ENCODE peak calls at places on chromosomes 7 and 10, in six cellular contexts. A is astrocyte, W is ovary, K is mesenchymal stem cell, B is tibial artery, O is right cardiac atrium. H is an unnamed sample.

GRCh38 chr10:7561216-7561893 is 105.4 kb downstream of the ITIH5 start:
- DNase-seq in A (peak; percentile 35), W (peak; percentile 68), K (no peak), B (peak; percentile 82), O (peak; percentile 92), H (peak; percentile 5)

GRCh38 chr7:125563964-125564529 is 634.4 kb upstream of the POT1 start:
- DNase-seq in A (no peak), W (no peak), K (no peak), B (no peak), O (no peak), H (no peak)

GRCh38 chr7:150997075-150997511 is 6.3 kb downstream of the NOS3 start:
- DNase-seq in A (no peak), W (no peak), K (no peak), B (no peak), O (peak; percentile 28), H (no peak)

GRCh38 chr10:88472540-88472939 is 110.6 kb downstream of the RNLS start:
- DNase-seq in A (no peak), W (no peak), K (no peak), B (no peak), O (no peak), H (no peak)

GRCh38 chr7:137073571-137074325 is 205.3 kb downstream of the CHRM2 start:
- DNase-seq in A (peak; percentile 75), W (no peak), K (peak; percentile 72), B (no peak), O (no peak), H (no peak)

GRCh38 chr10:18618995-18619394 is 32.4 kb downstream of the NSUN6 start:
- DNase-seq in A (peak; percentile 64), W (no peak), K (no peak), B (no peak), O (no peak), H (no peak)

GRCh38 chr7:116139007-116139406 is 71.3 kb upstream of the TES start:
- DNase-seq in A (peak; percentile 46), W (no peak), K (no peak), B (no peak), O (no peak), H (no peak)

GRCh38 chr10:132627736-132628512 is 90.3 kb downstream of the INPP5A start:
- DNase-seq in A (peak; percentile 56), W (no peak), K (peak; percentile 91), B (peak; percentile 88), O (peak; percentile 81), H (peak; percentile 23)

GRCh38 chr7:155066417-155066950 is 3.6 kb upstream of the HTR5A start:
- DNase-seq in A (peak; percentile 52), W (no peak), K (no peak), B (no peak), O (no peak), H (peak; percentile 15)

GRCh38 chr10:88990528-88991160 is at the start of gene FAS:
- DNase-seq in A (peak; percentile 45), W (peak; percentile 77), K (peak; percentile 78), B (peak; percentile 90), O (peak; percentile 90), H (peak; percentile 91)

GRCh38 chr10:57314046-57314445 is 953.0 kb upstream of the ZWINT start:
- DNase-seq in A (no peak), W (no peak), K (no peak), B (no peak), O (no peak), H (no peak)

GRCh38 chr7:101595246-101595645 is 33.9 kb downstream of the MYL10 start:
- DNase-seq in A (no peak), W (no peak), K (no peak), B (no peak), O (no peak), H (no peak)

GRCh38 chr10:72126184-72126871 is 38.0 kb upstream of the SPOCK2 start:
- DNase-seq in A (peak; percentile 36), W (no peak), K (peak; percentile 63), B (no peak), O (no peak), H (no peak)

GRCh38 chr7:69732203-69732602 is 133.9 kb downstream of the AUTS2 start:
- DNase-seq in A (peak; percentile 53), W (no peak), K (no peak), B (no peak), O (no peak), H (no peak)

GRCh38 chr10:33666686-33667480 is 332.4 kb upstream of the NRP1 start:
- DNase-seq in A (peak; percentile 52), W (no peak), K (no peak), B (no peak), O (no peak), H (no peak)

GRCh38 chr10:11082551-11082950 is 64.9 kb downstream of the CELF2 start:
- DNase-seq in A (no peak), W (no peak), K (no peak), B (no peak), O (no peak), H (no peak)

GRCh38 chr10:13213163-13213562 is 21.0 kb downstream of the UCMA start:
- DNase-seq in A (no peak), W (no peak), K (no peak), B (peak; percentile 9), O (no peak), H (no peak)

GRCh38 chr10:98316661-98317060 is 48.7 kb upstream of the LOXL4 start:
- DNase-seq in A (peak; percentile 50), W (no peak), K (peak; percentile 86), B (no peak), O (no peak), H (no peak)

GRCh38 chr10:80187465-80188409 is 17.6 kb downstream of the ANXA11 start:
- DNase-seq in A (no peak), W (no peak), K (no peak), B (no peak), O (peak; percentile 74), H (no peak)

DNA sequence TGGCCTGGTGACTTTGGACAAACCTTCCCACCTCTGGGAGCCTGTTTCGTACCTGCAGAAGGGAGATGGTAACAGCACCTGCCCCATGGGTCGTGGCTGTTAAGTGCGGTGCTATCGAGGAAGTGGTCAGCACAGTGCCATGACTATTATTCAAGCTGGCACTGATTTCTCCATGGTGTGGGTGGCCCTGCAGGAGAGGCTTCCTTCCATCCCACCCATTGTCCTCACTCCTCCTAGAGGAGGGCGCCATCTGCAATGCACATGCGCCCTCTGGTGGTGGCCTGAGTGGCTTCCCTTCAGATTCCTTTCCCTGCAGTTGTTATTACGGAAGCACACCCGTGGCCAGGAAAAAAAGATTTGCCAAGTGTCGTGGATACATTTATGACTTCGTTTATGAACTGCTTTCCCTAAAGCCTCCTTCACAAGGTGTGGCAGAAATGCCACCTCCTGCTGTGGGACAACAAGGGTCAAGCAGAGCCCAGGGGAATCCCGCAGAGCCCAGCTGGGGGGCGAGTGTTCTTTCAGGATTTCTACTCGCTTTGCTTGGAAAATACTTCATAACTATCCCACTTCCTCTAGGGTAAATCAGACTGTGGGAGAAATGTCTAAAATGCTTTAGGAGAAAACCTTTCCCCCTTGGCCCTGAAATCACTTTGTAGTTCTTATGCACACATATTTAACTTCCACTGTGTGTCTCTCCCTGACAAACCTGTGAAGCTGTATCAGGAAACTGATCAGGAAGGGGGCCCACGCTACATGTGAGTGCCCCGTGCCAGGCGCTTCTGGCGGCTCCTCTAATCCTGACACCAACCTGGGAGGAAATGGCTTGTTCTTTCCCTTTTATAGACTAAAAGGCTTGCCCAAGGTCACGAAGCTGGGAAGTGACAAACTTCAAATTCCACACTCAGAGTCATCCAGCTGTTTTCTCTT is 98.0 kb upstream of the ANLN start:
- DNase-seq in A (peak; percentile 56), W (peak; percentile 89), K (peak; percentile 83), B (peak; percentile 91), O (peak; percentile 95), H (peak; percentile 82)
- H3K4me3 ChIP-seq in A (peak overlapping the region; percentile 58), W (peak overlapping the region; percentile 40), K (peak overlapping the region; percentile 74), B (peak overlapping the region; percentile 43), O (peak overlapping the region; percentile 48), H (no peak overlapping the region)

GRCh38 chr7:152025077-152025936 is at the start of gene GALNT11:
- DNase-seq in A (peak; percentile 61), W (peak; percentile 90), K (peak; percentile 85), B (peak; percentile 91), O (peak; percentile 96), H (peak; percentile 91)

GRCh38 chr7:152030561-152030960 is 5.1 kb downstream of the GALNT11 start:
- DNase-seq in A (no peak), W (no peak), K (no peak), B (no peak), O (no peak), H (no peak)

DNA sequence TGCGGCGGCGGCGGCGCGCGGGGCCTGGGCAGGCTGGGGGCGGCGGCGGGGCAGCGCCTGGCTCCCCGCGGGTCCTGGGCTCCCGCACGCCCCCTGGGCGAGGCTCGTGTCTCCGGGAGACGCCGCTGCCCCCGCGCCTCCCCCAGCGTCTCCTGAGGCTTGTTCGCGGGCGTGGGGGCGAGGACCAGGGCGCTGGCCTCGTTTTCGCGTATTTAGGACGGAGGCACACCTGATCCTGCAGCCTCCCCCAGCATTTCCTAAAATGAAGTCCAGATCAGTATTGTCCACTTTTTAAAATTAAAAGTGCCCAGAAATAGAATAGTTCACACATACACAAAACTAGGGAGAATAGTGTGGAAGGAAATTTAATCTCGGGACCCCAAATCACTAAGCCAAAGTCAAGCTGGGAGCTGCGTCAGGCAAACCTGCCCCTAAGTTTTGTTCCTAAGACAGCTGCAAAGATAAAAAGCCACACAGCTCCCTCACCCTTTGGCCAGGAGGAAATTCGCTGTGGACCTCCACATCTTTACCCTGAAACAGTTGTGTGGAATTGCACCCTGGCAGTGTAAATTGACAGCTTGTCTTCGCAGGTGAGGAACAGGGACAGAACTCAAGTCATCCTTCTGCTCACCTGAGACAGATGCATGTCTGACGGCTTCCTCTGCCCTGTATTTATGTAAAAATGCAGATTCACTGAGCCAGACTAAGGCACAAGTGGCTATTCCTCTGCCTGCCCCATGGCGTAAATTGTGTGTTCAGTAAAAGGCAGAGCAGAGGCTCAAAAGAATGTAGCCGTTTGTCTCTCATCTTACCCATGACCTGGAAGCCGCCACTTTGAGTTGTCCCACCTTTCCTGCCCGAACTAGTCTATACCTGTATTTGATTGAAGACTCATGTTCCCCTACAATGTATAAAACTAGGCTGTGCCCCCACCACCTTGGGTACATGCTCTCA is 740 bp downstream of the GALNT11 start:
- DNase-seq in A (no peak), W (no peak), K (no peak), B (no peak), O (no peak), H (no peak)
- H3K27ac ChIP-seq in A (peak overlapping the region; percentile 85), W (peak overlapping the region; percentile 70), K (no peak overlapping the region), B (peak overlapping the region; percentile 83), O (peak overlapping the region; percentile 55), H (no peak overlapping the region)

GRCh38 chr7:67729771-67730170 is 733.1 kb downstream of the TYW1 start:
- DNase-seq in A (no peak), W (no peak), K (no peak), B (no peak), O (no peak), H (no peak)

GRCh38 chr7:67724955-67725354 is 728.3 kb downstream of the TYW1 start:
- DNase-seq in A (no peak), W (no peak), K (no peak), B (no peak), O (no peak), H (no peak)

GRCh38 chr7:67723591-67723990 is 727.0 kb downstream of the TYW1 start:
- DNase-seq in A (no peak), W (no peak), K (no peak), B (no peak), O (no peak), H (no peak)

GRCh38 chr7:67725437-67725836 is 728.8 kb downstream of the TYW1 start:
- DNase-seq in A (no peak), W (peak; percentile 46), K (no peak), B (no peak), O (no peak), H (no peak)

GRCh38 chr7:67724435-67724834 is 727.8 kb downstream of the TYW1 start:
- DNase-seq in A (no peak), W (no peak), K (no peak), B (no peak), O (no peak), H (no peak)
- H3K4me3 ChIP-seq in A (no peak overlapping the region), W (no peak overlapping the region), K (no peak overlapping the region), B (no peak overlapping the region), O (no peak overlapping the region), H (no peak overlapping the region)

GRCh38 chr7:106640368-106641141 is 20.4 kb downstream of the CCDC71L start:
- DNase-seq in A (peak; percentile 57), W (no peak), K (peak; percentile 79), B (no peak), O (no peak), H (no peak)
- H3K27ac ChIP-seq in A (no peak overlapping the region), W (no peak overlapping the region), K (no peak overlapping the region), B (no peak overlapping the region), O (no peak overlapping the region), H (no peak overlapping the region)

H was measured in adrenal gland.